ENCODE peak calls at places on chromosomes 13 and 19, in eight cellular contexts. One of them, this sample, is unnamed.

GRCh38 chr13:43030548-43030947 is 7.2 kb downstream of the DNAJC15 start:
- DNase-seq in tibial nerve: no peak
- DNase-seq in testis: no peak
- DNase-seq in HCT116: no peak
- DNase-seq in sigmoid colon: no peak
- DNase-seq in heart left ventricle: no peak
- DNase-seq in stomach: no peak
- DNase-seq in right lobe of liver: no peak
- DNase-seq in this sample: no peak

GRCh38 chr13:41244555-41244954 is 18.8 kb downstream of the MTRF1 start:
- DNase-seq in sigmoid colon: no peak
- DNase-seq in right lobe of liver: no peak
- DNase-seq in tibial nerve: no peak
- DNase-seq in stomach: no peak
- DNase-seq in testis: no peak
- DNase-seq in HCT116: no peak
- DNase-seq in heart left ventricle: no peak
- DNase-seq in this sample: no peak

GRCh38 chr19:41866284-41866683 is 6.2 kb downstream of the RPS19 start:
- DNase-seq in testis: no peak
- DNase-seq in heart left ventricle: no peak
- DNase-seq in right lobe of liver: no peak
- DNase-seq in stomach: no peak
- DNase-seq in sigmoid colon: no peak
- DNase-seq in HCT116: no peak
- DNase-seq in tibial nerve: no peak
- DNase-seq in this sample: peak; percentile 48

GRCh38 chr13:99151516-99151915 is 49.1 kb upstream of the UBAC2 start:
- DNase-seq in testis: no peak
- DNase-seq in tibial nerve: no peak
- DNase-seq in sigmoid colon: no peak
- DNase-seq in right lobe of liver: no peak
- DNase-seq in heart left ventricle: no peak
- DNase-seq in stomach: no peak
- DNase-seq in HCT116: peak; percentile 23
- DNase-seq in this sample: no peak

GRCh38 chr19:18649371-18650047 is 12.7 kb downstream of the KLHL26 start:
- DNase-seq in right lobe of liver: no peak
- DNase-seq in heart left ventricle: peak; percentile 87
- DNase-seq in stomach: no peak
- DNase-seq in sigmoid colon: peak; percentile 90
- DNase-seq in testis: peak; percentile 74
- DNase-seq in HCT116: no peak
- DNase-seq in tibial nerve: peak; percentile 64
- DNase-seq in this sample: peak; percentile 92

GRCh38 chr13:23680836-23681235 is 110.6 kb downstream of the TNFRSF19 start:
- DNase-seq in tibial nerve: no peak
- DNase-seq in sigmoid colon: no peak
- DNase-seq in stomach: no peak
- DNase-seq in HCT116: no peak
- DNase-seq in testis: no peak
- DNase-seq in right lobe of liver: no peak
- DNase-seq in heart left ventricle: no peak
- DNase-seq in this sample: no peak

GRCh38 chr19:35360880-35361420 is 2.7 kb downstream of the FFAR3 start:
- DNase-seq in HCT116: no peak
- DNase-seq in heart left ventricle: no peak
- DNase-seq in sigmoid colon: no peak
- DNase-seq in right lobe of liver: no peak
- DNase-seq in stomach: no peak
- DNase-seq in tibial nerve: no peak
- DNase-seq in testis: no peak
- DNase-seq in this sample: peak; percentile 16

GRCh38 chr19:10270616-10271394 is at the start of gene ICAM1:
- DNase-seq in right lobe of liver: peak; percentile 95
- DNase-seq in tibial nerve: peak; percentile 50
- DNase-seq in HCT116: no peak
- DNase-seq in heart left ventricle: peak; percentile 84
- DNase-seq in sigmoid colon: peak; percentile 93
- DNase-seq in stomach: peak; percentile 72
- DNase-seq in testis: peak; percentile 78
- DNase-seq in this sample: peak; percentile 96

GRCh38 chr19:10503002-10503789 is at the start of gene KEAP1:
- DNase-seq in stomach: peak; percentile 38
- DNase-seq in heart left ventricle: no peak
- DNase-seq in testis: peak; percentile 65
- DNase-seq in right lobe of liver: peak; percentile 58
- DNase-seq in sigmoid colon: peak; percentile 69
- DNase-seq in HCT116: no peak
- DNase-seq in tibial nerve: no peak
- DNase-seq in this sample: no peak

DNA sequence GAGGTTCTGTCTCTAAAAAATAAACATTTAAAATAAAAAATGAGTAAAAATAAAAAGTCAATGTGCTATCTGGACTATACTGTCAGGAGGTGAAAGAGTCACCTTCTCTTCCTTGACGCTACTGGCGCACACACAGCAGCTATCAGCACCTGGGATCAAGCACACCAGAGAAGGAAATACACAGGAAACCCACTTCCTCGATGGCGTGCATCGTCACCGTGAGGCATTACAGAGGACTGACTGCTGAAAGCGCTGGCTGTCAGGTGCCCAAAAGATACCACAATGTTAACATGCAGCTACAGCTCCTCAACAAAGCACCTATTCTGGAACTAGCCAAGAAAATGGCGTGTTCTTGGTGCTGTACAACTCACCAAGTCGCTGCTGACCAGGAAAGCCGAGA is 6.1 kb downstream of the SLC35E1 start:
- DNase-seq in HCT116: no peak
- DNase-seq in right lobe of liver: no peak
- DNase-seq in stomach: peak; percentile 72
- DNase-seq in heart left ventricle: no peak
- DNase-seq in sigmoid colon: no peak
- DNase-seq in tibial nerve: no peak
- DNase-seq in testis: no peak
- DNase-seq in this sample: no peak
- H3K36me3 ChIP-seq in HCT116: peaks cover 45% of the 10 kb centered on the region
- H3K36me3 ChIP-seq in right lobe of liver: peaks cover 15% of the 10 kb centered on the region
- H3K36me3 ChIP-seq in stomach: peaks cover 81% of the 10 kb centered on the region
- H3K36me3 ChIP-seq in heart left ventricle: no peaks in the 10 kb centered on the region
- H3K36me3 ChIP-seq in sigmoid colon: peaks cover 37% of the 10 kb centered on the region
- H3K36me3 ChIP-seq in tibial nerve: peaks cover 92% of the 10 kb centered on the region
- H3K36me3 ChIP-seq in testis: no peaks in the 10 kb centered on the region
- H3K36me3 ChIP-seq in this sample: peaks cover 78% of the 10 kb centered on the region

GRCh38 chr13:26048745-26049144 is 3.1 kb downstream of the SHISA2 start:
- DNase-seq in right lobe of liver: no peak
- DNase-seq in stomach: no peak
- DNase-seq in tibial nerve: no peak
- DNase-seq in sigmoid colon: no peak
- DNase-seq in testis: no peak
- DNase-seq in heart left ventricle: no peak
- DNase-seq in HCT116: no peak
- DNase-seq in this sample: no peak
- TF ChIP-seq POLR2A in right lobe of liver: no peak
- TF ChIP-seq POLR2A in stomach: no peak
- TF ChIP-seq POLR2A in tibial nerve: no peak
- TF ChIP-seq POLR2A in sigmoid colon: no peak
- TF ChIP-seq POLR2A in testis: no peak
- TF ChIP-seq POLR2A in heart left ventricle: no peak
- TF ChIP-seq POLR2A in HCT116: no peak
- TF ChIP-seq POLR2A in this sample: no peak

GRCh38 chr19:58434217-58434616 is 5.7 kb downstream of the ZNF132 start:
- DNase-seq in HCT116: no peak
- DNase-seq in sigmoid colon: no peak
- DNase-seq in heart left ventricle: no peak
- DNase-seq in right lobe of liver: no peak
- DNase-seq in tibial nerve: no peak
- DNase-seq in stomach: no peak
- DNase-seq in testis: no peak
- DNase-seq in this sample: no peak

GRCh38 chr19:58428617-58429016 is 11.3 kb downstream of the ZNF132 start:
- DNase-seq in heart left ventricle: no peak
- DNase-seq in tibial nerve: no peak
- DNase-seq in right lobe of liver: no peak
- DNase-seq in stomach: no peak
- DNase-seq in sigmoid colon: no peak
- DNase-seq in testis: no peak
- DNase-seq in HCT116: no peak
- DNase-seq in this sample: no peak

DNA sequence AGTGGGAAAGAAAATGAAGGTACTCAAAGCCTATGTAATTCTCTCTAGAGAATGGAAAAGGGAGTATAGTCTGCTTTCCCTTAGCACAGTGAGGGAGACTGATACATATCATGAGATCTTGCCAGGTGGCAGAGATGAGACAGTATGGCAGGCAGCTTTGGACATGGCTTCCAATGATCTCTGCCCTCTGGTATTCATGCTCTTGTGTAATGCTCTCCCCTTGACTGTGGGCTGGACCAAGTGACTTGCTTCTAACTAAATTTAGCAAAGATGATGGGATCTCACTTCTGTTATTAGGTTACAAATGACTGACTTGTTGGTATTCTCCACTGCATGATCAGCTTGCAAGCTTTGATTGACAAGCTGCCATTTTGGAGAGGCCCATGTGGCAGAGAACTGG is 10.2 kb downstream of the ZNF132 start:
- DNase-seq in HCT116: no peak
- DNase-seq in stomach: no peak
- DNase-seq in tibial nerve: no peak
- DNase-seq in heart left ventricle: no peak
- DNase-seq in sigmoid colon: no peak
- DNase-seq in testis: no peak
- DNase-seq in right lobe of liver: no peak
- DNase-seq in this sample: no peak
- H3K36me3 ChIP-seq in HCT116: no peaks in the 10 kb centered on the region
- H3K36me3 ChIP-seq in stomach: peaks cover 64% of the 10 kb centered on the region
- H3K36me3 ChIP-seq in tibial nerve: peaks cover 90% of the 10 kb centered on the region
- H3K36me3 ChIP-seq in heart left ventricle: peaks cover 13% of the 10 kb centered on the region
- H3K36me3 ChIP-seq in sigmoid colon: peaks cover 21% of the 10 kb centered on the region
- H3K36me3 ChIP-seq in testis: no peaks in the 10 kb centered on the region
- H3K36me3 ChIP-seq in right lobe of liver: peaks cover 16% of the 10 kb centered on the region
- H3K36me3 ChIP-seq in this sample: peaks cover 24% of the 10 kb centered on the region

GRCh38 chr19:39237200-39238184 is 7.3 kb downstream of the IFNL3 start:
- DNase-seq in stomach: peak; percentile 93
- DNase-seq in sigmoid colon: no peak
- DNase-seq in testis: no peak
- DNase-seq in heart left ventricle: no peak
- DNase-seq in right lobe of liver: peak; percentile 84
- DNase-seq in tibial nerve: no peak
- DNase-seq in HCT116: peak; percentile 3
- DNase-seq in this sample: no peak
- TF ChIP-seq POLR2A in stomach: no peak
- TF ChIP-seq POLR2A in sigmoid colon: no peak
- TF ChIP-seq POLR2A in testis: no peak
- TF ChIP-seq POLR2A in heart left ventricle: no peak
- TF ChIP-seq POLR2A in right lobe of liver: no peak
- TF ChIP-seq POLR2A in tibial nerve: no peak
- TF ChIP-seq POLR2A in HCT116: no peak
- TF ChIP-seq POLR2A in this sample: no peak

DNA sequence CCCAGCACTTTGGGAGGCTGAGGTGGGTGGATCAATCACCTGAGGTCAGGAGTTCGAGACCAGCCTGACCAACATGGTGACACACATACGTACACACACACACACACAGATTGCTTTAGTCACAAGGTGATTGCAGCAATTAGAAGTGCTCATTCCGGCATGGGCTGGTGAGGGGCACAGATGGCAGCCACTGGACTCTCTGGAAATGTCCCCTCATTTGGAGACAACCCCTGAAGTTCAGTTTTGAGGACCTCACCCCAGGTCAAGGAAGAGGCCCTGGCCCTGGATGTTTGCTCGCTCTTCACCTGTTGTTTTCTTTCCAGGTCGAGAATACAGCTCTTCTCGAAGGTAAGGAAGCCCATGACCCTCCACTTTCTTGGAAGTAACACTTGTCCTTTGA is 6.1 kb downstream of the ZNF296 start:
- DNase-seq in stomach: no peak
- DNase-seq in heart left ventricle: no peak
- DNase-seq in sigmoid colon: no peak
- DNase-seq in HCT116: no peak
- DNase-seq in right lobe of liver: no peak
- DNase-seq in testis: no peak
- DNase-seq in tibial nerve: no peak
- DNase-seq in this sample: no peak
- H3K36me3 ChIP-seq in stomach: peaks cover 74% of the 10 kb centered on the region
- H3K36me3 ChIP-seq in heart left ventricle: no peaks in the 10 kb centered on the region
- H3K36me3 ChIP-seq in sigmoid colon: peaks cover 54% of the 10 kb centered on the region
- H3K36me3 ChIP-seq in HCT116: peaks cover 14% of the 10 kb centered on the region
- H3K36me3 ChIP-seq in right lobe of liver: peaks cover 14% of the 10 kb centered on the region
- H3K36me3 ChIP-seq in testis: no peaks in the 10 kb centered on the region
- H3K36me3 ChIP-seq in tibial nerve: peaks cover 73% of the 10 kb centered on the region
- H3K36me3 ChIP-seq in this sample: peaks cover 71% of the 10 kb centered on the region

DNA sequence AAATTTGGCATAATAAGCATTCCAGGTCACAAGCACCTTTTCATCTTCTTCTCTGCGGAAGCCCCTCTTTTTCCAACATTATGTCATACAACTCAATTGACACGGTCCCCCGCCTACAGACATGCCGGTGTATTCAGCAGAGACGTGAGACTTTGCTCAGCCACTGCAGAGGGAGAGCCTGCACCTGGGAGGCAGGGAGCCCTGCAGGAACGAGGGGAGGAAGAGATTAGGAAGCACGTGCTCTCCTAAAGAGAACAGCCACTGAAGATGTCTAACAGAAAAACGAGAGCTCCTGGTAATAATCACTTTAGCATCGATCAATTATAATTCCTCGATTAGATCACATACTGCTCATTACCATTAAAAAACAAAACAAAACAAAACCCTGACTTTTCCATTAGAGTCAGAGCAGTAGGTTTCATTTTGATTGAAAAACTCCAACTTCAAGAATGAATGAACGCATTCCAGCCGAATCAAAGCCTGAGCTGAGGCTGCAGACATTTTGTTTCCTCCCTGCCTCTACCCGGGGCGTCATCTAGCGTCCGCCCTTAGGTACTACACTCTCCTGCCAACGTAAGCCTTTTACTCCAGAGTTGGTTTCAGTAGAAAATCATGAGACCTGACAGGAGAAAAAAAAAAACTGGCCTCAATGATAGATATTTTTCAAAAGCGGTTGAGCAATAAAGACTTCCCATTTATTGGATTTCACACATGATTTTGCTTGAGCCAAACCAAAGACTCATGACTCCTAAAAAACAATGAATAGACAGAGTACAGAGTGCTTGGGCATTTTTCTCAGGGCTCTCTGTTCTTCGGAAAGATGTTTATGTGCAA is 194.5 kb downstream of the KATNAL1 start:
- DNase-seq in stomach: peak; percentile 85
- DNase-seq in sigmoid colon: peak; percentile 93
- DNase-seq in HCT116: peak; percentile 61
- DNase-seq in tibial nerve: peak; percentile 67
- DNase-seq in testis: peak; percentile 83
- DNase-seq in heart left ventricle: peak; percentile 62
- DNase-seq in right lobe of liver: peak; percentile 80
- DNase-seq in this sample: peak; percentile 87
- TF ChIP-seq POLR2A in stomach: no peak
- TF ChIP-seq POLR2A in sigmoid colon: no peak
- TF ChIP-seq POLR2A in HCT116: no peak
- TF ChIP-seq POLR2A in tibial nerve: no peak
- TF ChIP-seq POLR2A in testis: no peak
- TF ChIP-seq POLR2A in heart left ventricle: no peak
- TF ChIP-seq POLR2A in right lobe of liver: peak; percentile 24
- TF ChIP-seq POLR2A in this sample: no peak

DNA sequence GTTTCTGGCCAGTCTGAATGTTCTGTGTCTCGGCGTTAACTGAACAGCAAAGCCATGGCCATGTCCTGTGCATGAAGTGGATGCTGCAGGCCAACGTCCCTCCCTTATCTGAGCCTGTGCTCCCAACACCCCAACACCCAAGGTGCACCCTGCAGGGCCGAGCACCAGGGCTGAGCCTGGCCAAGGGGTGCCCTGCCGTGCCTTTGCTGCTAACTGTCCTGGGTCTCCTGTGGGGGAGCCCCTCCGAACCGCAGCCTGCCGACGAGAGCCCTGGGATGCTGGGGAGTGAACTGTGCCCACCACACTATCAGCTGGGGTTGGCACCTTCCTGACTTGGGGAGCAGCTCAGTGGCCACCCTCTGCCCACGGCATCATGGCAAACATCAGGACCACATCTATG is 17.6 kb downstream of the GPX4 start:
- DNase-seq in tibial nerve: no peak
- DNase-seq in right lobe of liver: peak; percentile 18
- DNase-seq in heart left ventricle: no peak
- DNase-seq in testis: no peak
- DNase-seq in sigmoid colon: peak; percentile 58
- DNase-seq in HCT116: no peak
- DNase-seq in stomach: no peak
- DNase-seq in this sample: no peak
- H3K36me3 ChIP-seq in tibial nerve: peaks cover 99% of the 10 kb centered on the region
- H3K36me3 ChIP-seq in right lobe of liver: peaks cover 34% of the 10 kb centered on the region
- H3K36me3 ChIP-seq in heart left ventricle: peaks cover 4% of the 10 kb centered on the region
- H3K36me3 ChIP-seq in testis: peaks cover 4% of the 10 kb centered on the region
- H3K36me3 ChIP-seq in sigmoid colon: peaks cover 83% of the 10 kb centered on the region
- H3K36me3 ChIP-seq in HCT116: peaks cover 15% of the 10 kb centered on the region
- H3K36me3 ChIP-seq in stomach: peaks cover 100% of the 10 kb centered on the region
- H3K36me3 ChIP-seq in this sample: peaks cover 97% of the 10 kb centered on the region

This sample was measured in suprapubic skin.